ENCODE peak calls at places on chromosomes 2 and 18, in four cellular contexts. A, M, U and Y are unnamed samples.

GRCh38 chr2:181178823-181179412 is 198.5 kb downstream of the UBE2E3 start:
- DNase-seq in M (no peak), A (peak), U (peak), Y (peak)

GRCh38 chr18:79680100-79680879 is 687 bp downstream of the CTDP1 start:
- DNase-seq in M (no peak), A (peak), U (peak), Y (no peak)

GRCh38 chr2:148493822-148494563 is 150.6 kb upstream of the EPC2 start:
- DNase-seq in A (peak), M (no peak), U (no peak), Y (no peak)

GRCh38 chr2:21047161-21048009 is 3.5 kb upstream of the APOB start:
- DNase-seq in A (no peak), U (no peak), M (no peak), Y (no peak)

GRCh38 chr2:235496239-235496621 is 2.4 kb downstream of the AGAP1 start:
- DNase-seq in M (no peak), U (no peak), A (no peak), Y (no peak)

GRCh38 chr18:59079264-59079972 is 60.3 kb upstream of the SEC11C start:
- DNase-seq in A (no peak), M (no peak), U (no peak), Y (no peak)

GRCh38 chr2:61114147-61114546 is 47.8 kb upstream of the C2orf74 start:
- DNase-seq in A (no peak), U (no peak), M (no peak), Y (no peak)

GRCh38 chr2:62304429-62305417 is 108.8 kb downstream of the B3GNT2 start:
- DNase-seq in M (no peak), U (peak), A (peak), Y (no peak)

GRCh38 chr2:215683295-215683694 is 247.4 kb upstream of the FN1 start:
- DNase-seq in A (no peak), U (no peak), M (no peak), Y (no peak)

GRCh38 chr2:205771666-205772065 is 89.4 kb downstream of the NRP2 start:
- DNase-seq in A (no peak), U (no peak), M (no peak), Y (no peak)

GRCh38 chr2:96342085-96342484 is 6.5 kb downstream of the NCAPH start:
- DNase-seq in A (no peak), U (peak), M (peak), Y (peak)

GRCh38 chr2:74583504-74583903 is 29.0 kb downstream of the DOK1 start:
- DNase-seq in M (no peak), A (no peak), U (no peak), Y (no peak)

GRCh38 chr2:216992056-216992455 is 132.2 kb upstream of the TNP1 start:
- DNase-seq in A (no peak), U (no peak), M (no peak), Y (no peak)

GRCh38 chr2:160502478-160502877 is 8.9 kb upstream of the RBMS1 start:
- DNase-seq in A (no peak), M (no peak), U (no peak), Y (no peak)

GRCh38 chr2:218271865-218272530 is 1.7 kb downstream of the PNKD start:
- DNase-seq in U (no peak), A (no peak), M (no peak), Y (no peak)

GRCh38 chr2:200377774-200378336 is 71.4 kb downstream of the SPATS2L start:
- DNase-seq in A (no peak), U (no peak), M (no peak), Y (no peak)

GRCh38 chr2:142325870-142326269 is 195.1 kb upstream of the LRP1B start:
- DNase-seq in A (no peak), U (no peak), M (no peak), Y (no peak)

GRCh38 chr2:159094173-159094737 is 125.8 kb downstream of the TANC1 start:
- DNase-seq in M (no peak), A (no peak), U (no peak), Y (no peak)

GRCh38 chr2:159090514-159091201 is 122.2 kb downstream of the TANC1 start:
- DNase-seq in U (no peak), A (no peak), M (no peak), Y (no peak)

GRCh38 chr2:159093496-159093895 is 125.1 kb downstream of the TANC1 start:
- DNase-seq in U (no peak), M (no peak), A (no peak), Y (no peak)

GRCh38 chr2:159091381-159091780 is 122.9 kb downstream of the TANC1 start:
- DNase-seq in M (no peak), A (no peak), U (no peak), Y (no peak)

DNA sequence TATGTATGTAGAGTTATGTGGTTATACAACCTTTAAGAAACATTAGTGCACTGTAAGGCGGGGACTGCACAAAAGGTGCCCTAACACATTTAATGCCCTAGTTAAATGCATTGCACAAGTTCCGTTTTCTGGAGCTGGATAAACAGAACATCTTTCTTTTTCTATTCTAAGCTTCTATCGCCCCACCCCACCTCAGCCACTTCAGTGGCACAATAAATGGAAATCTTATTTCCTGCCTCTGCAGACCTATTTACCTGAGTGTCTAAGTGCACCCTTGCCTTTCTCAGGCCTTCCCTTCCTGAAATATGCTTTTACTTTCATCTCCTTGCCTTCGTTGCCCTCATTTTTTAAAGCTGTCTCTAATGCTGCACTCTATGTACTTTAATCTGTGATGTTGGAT is 123.5 kb downstream of the TANC1 start:
- DNase-seq in A (peak), U (peak), M (no peak), Y (no peak)
- H3K4me3 ChIP-seq in A (no peak), U (peak), M (no peak), Y (no peak)

GRCh38 chr18:25678226-25678625 is 326.3 kb upstream of the ZNF521 start:
- DNase-seq in U (no peak), M (no peak), A (no peak), Y (no peak)

GRCh38 chr18:25674183-25674582 is 322.2 kb upstream of the ZNF521 start:
- DNase-seq in A (no peak), M (no peak), U (no peak), Y (no peak)

GRCh38 chr18:25672490-25672889 is 320.5 kb upstream of the ZNF521 start:
- DNase-seq in U (no peak), M (no peak), A (peak), Y (no peak)

GRCh38 chr18:25669741-25670140 is 317.8 kb upstream of the ZNF521 start:
- DNase-seq in U (no peak), M (no peak), A (no peak), Y (no peak)

DNA sequence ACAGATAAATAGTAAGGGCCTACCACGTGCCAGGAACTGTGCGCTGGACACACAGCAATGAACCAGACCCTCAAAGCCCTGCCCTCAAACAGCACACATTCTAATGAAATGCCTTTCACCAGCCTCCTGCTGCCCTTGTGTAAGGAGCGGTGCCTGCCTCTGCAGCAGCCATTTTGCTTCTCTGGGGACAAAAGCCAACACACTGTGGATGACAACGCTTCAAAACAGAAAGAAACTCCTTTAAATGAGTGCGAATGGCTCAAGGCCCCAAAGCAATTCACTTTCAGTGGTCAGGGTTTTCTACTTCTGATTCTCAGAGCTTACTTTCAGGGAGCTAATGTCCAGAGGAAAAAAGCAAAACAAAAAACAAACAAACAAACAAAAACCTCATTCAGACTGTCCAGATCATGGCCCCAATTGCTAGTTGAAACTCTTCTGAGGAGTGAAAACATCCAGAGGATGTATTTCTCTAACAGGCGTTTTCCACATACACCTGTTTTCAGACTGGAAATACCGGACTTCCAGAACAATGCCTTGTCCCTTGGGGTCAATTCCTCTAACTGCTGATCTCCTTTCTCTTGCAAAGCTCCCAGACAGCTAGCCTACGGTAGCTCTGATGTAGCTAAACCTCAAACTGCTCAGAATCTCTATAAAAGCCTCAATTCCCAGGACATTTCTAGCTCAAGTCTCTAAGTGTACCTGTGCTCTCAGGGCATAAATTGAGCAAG is 323.3 kb upstream of the ZNF521 start:
- DNase-seq in U (no peak), A (no peak), M (no peak), Y (no peak)
- H3K4me3 ChIP-seq in U (no peak), A (no peak), M (no peak), Y (no peak)

DNA sequence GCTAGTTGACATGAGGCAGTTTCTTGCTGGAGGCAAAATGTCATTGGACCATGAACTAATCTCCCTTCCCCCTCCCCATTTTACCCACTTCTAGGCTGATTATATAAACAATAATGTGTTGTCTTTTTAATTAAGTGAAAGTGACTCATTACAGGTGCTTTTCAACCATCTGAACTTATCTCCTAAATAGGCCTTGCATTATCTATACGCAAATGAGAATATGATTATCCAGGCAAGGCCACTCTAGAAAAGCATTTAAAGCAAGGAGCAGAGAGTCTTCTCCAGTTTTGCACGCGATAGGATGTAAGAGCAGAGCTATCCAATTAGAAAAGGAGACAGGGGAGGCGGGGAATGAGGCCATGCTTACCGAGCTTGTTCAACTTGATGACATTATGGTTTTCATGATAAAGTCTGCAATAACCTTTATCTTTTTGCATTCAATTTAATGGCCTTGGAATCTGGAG is 286.1 kb upstream of the SIX3 start:
- DNase-seq in M (no peak), U (no peak), A (no peak), Y (no peak)
- H3K4me3 ChIP-seq in M (no peak), U (no peak), A (no peak), Y (no peak)

GRCh38 chr2:36059684-36060083 is 295.9 kb upstream of the CRIM1 start:
- DNase-seq in A (peak), U (no peak), M (no peak), Y (no peak)
- H3K4me3 ChIP-seq in A (no peak), U (no peak), M (no peak), Y (no peak)